ENCODE peak calls at places on chromosomes 16 and 17, in ten cellular contexts. M is tibial artery, I is body of pancreas, A is adrenal gland, T is fibroblast of lung, J is Peyer's patch, X is endodermal cell, Y is astrocyte of the cerebellum, Q is upper lobe of right lung, B is cardiac muscle cell. E is an unnamed sample.

GRCh38 chr16:9647981-9648701 is 534.1 kb downstream of the GRIN2A start:
- DNase-seq in B (peak; percentile 51), X (no peak), T (peak; percentile 14), Y (no peak), A (peak; percentile 16), J (no peak), I (peak; percentile 20), Q (no peak), M (no peak), E (no peak)

GRCh38 chr17:57553525-57553924 is 191.6 kb downstream of the CCDC182 start:
- DNase-seq in Y (no peak), X (no peak), J (no peak), A (peak; percentile 85), Q (no peak), I (no peak), M (no peak), B (no peak), T (peak; percentile 87), E (no peak)

GRCh38 chr17:8556074-8556473 is 74.5 kb downstream of the MYH10 start:
- DNase-seq in Q (no peak), Y (no peak), M (no peak), I (no peak), J (no peak), A (no peak), X (no peak), T (peak; percentile 56), B (no peak), E (no peak)

GRCh38 chr17:22305356-22306071 is 613.2 kb downstream of the KCNJ18 start:
- DNase-seq in I (no peak), X (no peak), M (no peak), T (no peak), Q (no peak), J (no peak), A (no peak), B (no peak), Y (no peak), E (no peak)

GRCh38 chr16:71293921-71294320 is 4.7 kb upstream of the CMTR2 start:
- DNase-seq in A (no peak), X (no peak), J (no peak), Q (no peak), Y (no peak), M (no peak), B (no peak), I (no peak), T (no peak), E (no peak)

GRCh38 chr16:85031451-85031850 is 3.9 kb downstream of the KIAA0513 start:
- DNase-seq in I (no peak), M (no peak), B (no peak), Y (no peak), A (no peak), J (no peak), X (no peak), Q (no peak), T (no peak), E (no peak)

GRCh38 chr16:50653633-50654524 is 27.2 kb downstream of the SNX20 start:
- DNase-seq in I (peak; percentile 92), Y (no peak), T (no peak), Q (no peak), B (no peak), A (no peak), M (no peak), J (no peak), X (no peak), E (no peak)

GRCh38 chr17:17540278-17540906 is 44.2 kb upstream of the RASD1 start:
- DNase-seq in T (no peak), X (no peak), Y (no peak), A (no peak), J (no peak), B (peak; percentile 51), M (no peak), Q (no peak), I (no peak), E (no peak)

GRCh38 chr17:77501101-77501566 is 360.4 kb downstream of the SEC14L1 start:
- DNase-seq in Q (peak; percentile 63), M (no peak), Y (no peak), B (peak; percentile 40), J (peak; percentile 45), X (peak; percentile 86), A (no peak), I (no peak), T (no peak), E (no peak)

GRCh38 chr17:66268247-66268927 is 34.0 kb upstream of the PRKCA start:
- DNase-seq in Q (no peak), Y (peak; percentile 92), M (no peak), J (no peak), T (peak; percentile 95), A (no peak), I (no peak), B (no peak), X (no peak), E (no peak)

GRCh38 chr17:61657338-61657737 is 66.3 kb upstream of the NACA2 start:
- DNase-seq in M (no peak), A (no peak), X (no peak), Q (no peak), I (no peak), J (no peak), T (no peak), B (no peak), Y (no peak), E (no peak)

GRCh38 chr16:55709801-55710200 is 54.0 kb downstream of the SLC6A2 start:
- DNase-seq in B (no peak), A (no peak), M (no peak), X (peak; percentile 35), J (no peak), I (no peak), T (no peak), Y (no peak), Q (no peak), E (no peak)

DNA sequence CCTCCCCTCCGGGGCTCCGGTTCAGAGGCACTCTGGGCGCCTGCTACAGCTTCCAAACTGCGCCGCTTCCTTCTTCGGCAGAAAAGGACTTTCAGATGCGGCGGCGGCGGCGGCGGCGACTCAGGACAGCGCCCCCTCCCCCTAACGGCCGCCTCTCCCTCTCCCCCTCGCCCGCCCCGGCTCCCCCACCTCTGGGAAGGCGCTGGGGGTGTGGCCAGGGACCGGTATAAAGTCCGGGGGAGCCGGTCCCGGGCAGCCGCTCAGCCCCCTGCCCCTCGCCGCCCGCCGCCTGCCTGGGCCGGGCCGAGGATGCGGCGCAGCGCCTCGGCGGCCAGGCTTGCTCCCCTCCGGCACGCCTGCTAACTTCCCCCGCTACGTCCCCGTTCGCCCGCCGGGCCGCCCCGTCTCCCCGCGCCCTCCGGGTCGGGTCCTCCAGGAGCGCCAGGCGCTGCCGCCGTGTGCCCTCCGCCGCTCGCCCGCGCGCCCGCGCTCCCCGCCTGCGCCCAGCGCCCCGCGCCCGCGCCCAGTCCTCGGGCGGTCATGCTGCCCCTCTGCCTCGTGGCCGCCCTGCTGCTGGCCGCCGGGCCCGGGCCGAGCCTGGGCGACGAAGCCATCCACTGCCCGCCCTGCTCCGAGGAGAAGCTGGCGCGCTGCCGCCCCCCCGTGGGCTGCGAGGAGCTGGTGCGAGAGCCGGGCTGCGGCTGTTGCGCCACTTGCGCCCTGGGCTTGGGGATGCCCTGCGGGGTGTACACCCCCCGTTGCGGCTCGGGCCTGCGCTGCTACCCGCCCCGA is at the start of gene IGFBP4:
- DNase-seq in I (peak; percentile 64), B (peak; percentile 88), Y (no peak), T (peak; percentile 77), A (peak; percentile 75), M (peak; percentile 79), J (peak; percentile 89), X (peak; percentile 95), Q (peak; percentile 93), E (peak; percentile 58)
- TF ChIP-seq CTCF in I (peak; percentile 29), B (peak; percentile 43), Y (no peak), T (peak; percentile 27), A (no peak), M (peak; percentile 35), J (peak; percentile 44), X (peak; percentile 44), Q (peak; percentile 42), E (peak; percentile 55)

GRCh38 chr17:82097187-82097918 is 683 bp downstream of the FASN start:
- DNase-seq in T (peak; percentile 58), A (peak; percentile 46), M (no peak), B (peak; percentile 77), Y (no peak), Q (peak; percentile 87), X (peak; percentile 79), I (peak; percentile 48), J (no peak), E (no peak)
- TF ChIP-seq CTCF in T (no peak), A (no peak), M (no peak), B (no peak), Y (no peak), Q (no peak), X (no peak), I (no peak), J (no peak), E (no peak)

GRCh38 chr17:75406222-75406615 is 741 bp upstream of the GRB2 start:
- DNase-seq in X (peak; percentile 56), M (no peak), Y (no peak), B (no peak), A (no peak), Q (no peak), I (no peak), J (peak; percentile 45), T (peak; percentile 18), E (no peak)

GRCh38 chr17:75405365-75406221 is at the start of gene GRB2:
- DNase-seq in T (peak; percentile 89), J (peak; percentile 100), Y (peak; percentile 78), B (peak; percentile 98), Q (peak; percentile 100), X (peak; percentile 100), M (peak; percentile 97), I (peak; percentile 99), A (peak; percentile 99), E (peak; percentile 99)

GRCh38 chr17:75402038-75402437 is 3.4 kb downstream of the GRB2 start:
- DNase-seq in A (no peak), X (no peak), I (no peak), T (no peak), B (no peak), M (no peak), Y (no peak), Q (no peak), J (no peak), E (no peak)

GRCh38 chr17:75404739-75405364 is 626 bp downstream of the GRB2 start:
- DNase-seq in Y (no peak), I (peak; percentile 47), B (peak; percentile 61), T (peak; percentile 41), M (no peak), J (peak; percentile 66), X (peak; percentile 82), A (peak; percentile 57), Q (peak; percentile 79), E (peak; percentile 57)

DNA sequence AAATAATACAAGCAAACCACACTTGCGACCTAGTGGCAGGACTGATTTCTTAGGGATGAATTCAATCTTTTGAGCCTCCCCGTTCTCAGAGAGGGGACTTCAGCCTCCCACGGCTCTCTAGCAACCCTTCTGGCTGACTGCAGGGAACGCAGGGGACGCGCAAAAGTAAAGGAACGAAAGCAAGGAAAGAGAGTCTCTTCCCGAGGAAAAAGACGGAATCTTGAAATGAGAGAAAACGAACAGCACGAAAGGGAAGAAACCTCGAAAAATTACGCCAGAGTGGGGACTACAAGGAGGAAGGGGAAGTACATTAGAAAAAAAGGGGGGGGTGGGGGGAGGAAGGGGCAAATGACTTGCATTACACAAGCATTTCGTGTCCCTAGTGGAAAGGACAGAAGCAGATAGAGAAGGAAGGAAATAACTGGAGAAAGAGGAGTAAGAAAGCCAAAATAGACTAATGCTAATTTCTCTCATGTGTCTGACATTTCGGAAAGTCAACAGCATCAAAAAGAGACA is 1.2 kb downstream of the GRB2 start:
- DNase-seq in B (peak; percentile 84), M (peak; percentile 57), A (peak; percentile 77), Q (peak; percentile 72), I (peak; percentile 60), T (peak; percentile 74), X (peak; percentile 94), J (peak; percentile 81), Y (peak; percentile 74), E (peak; percentile 53)
- TF ChIP-seq CTCF in B (peak; percentile 98), M (peak; percentile 88), A (peak; percentile 96), Q (peak; percentile 73), I (peak; percentile 76), T (peak; percentile 99), X (peak; percentile 93), J (peak; percentile 86), Y (peak; percentile 99), E (peak; percentile 25)

GRCh38 chr17:9928601-9929341 is 23.7 kb upstream of the RCVRN start:
- DNase-seq in X (peak; percentile 91), I (no peak), B (peak; percentile 79), Q (no peak), A (no peak), M (no peak), J (no peak), T (peak; percentile 72), Y (peak; percentile 82), E (no peak)
- TF ChIP-seq CTCF in X (peak; percentile 81), I (no peak), B (peak; percentile 72), Q (peak; percentile 25), A (no peak), M (no peak), J (peak; percentile 25), T (peak; percentile 29), Y (peak; percentile 76), E (no peak)

E was measured in CD14-positive monocyte.